ENCODE peak calls at places on chromosomes 12 and 14, in four cellular contexts. M, S, G and I are unnamed samples. For H3K36me3, the result is how much of the 10 kb centered on the place peaks cover.

GRCh38 chr14:88044782-88045446 is 40.0 kb downstream of the GPR65 start:
- DNase-seq in M (no peak), G (no peak), S (no peak), I (no peak)

GRCh38 chr12:92503029-92503931 is 199.5 kb upstream of the PLEKHG7 start:
- DNase-seq in M (no peak), S (peak), G (no peak), I (peak)

GRCh38 chr14:100566119-100566518 is 21.1 kb downstream of the BEGAIN start:
- DNase-seq in M (no peak), G (no peak), S (no peak), I (no peak)

GRCh38 chr12:56670836-56671235 is 17.2 kb downstream of the PTGES3 start:
- DNase-seq in G (peak), S (no peak), M (no peak), I (no peak)

GRCh38 chr12:27970391-27970980 is 2.0 kb downstream of the PTHLH start:
- DNase-seq in M (no peak), G (no peak), S (no peak), I (peak)

GRCh38 chr14:77338332-77338731 is 17.5 kb downstream of the GSTZ1 start:
- DNase-seq in M (no peak), S (no peak), G (no peak), I (no peak)

GRCh38 chr12:10190558-10191388 is 11.9 kb downstream of the TMEM52B start:
- DNase-seq in S (no peak), G (peak), M (peak), I (no peak)

GRCh38 chr12:56629459-56630179 is 507 bp downstream of the BAZ2A start:
- DNase-seq in M (no peak), S (peak), G (no peak), I (peak)

GRCh38 chr12:3315201-3315661 is 175.8 kb upstream of the PRMT8 start:
- DNase-seq in M (no peak), G (peak), S (peak), I (no peak)

GRCh38 chr14:29820785-29821184 is 106.9 kb downstream of the PRKD1 start:
- DNase-seq in G (no peak), M (no peak), S (no peak), I (no peak)

GRCh38 chr14:31945074-31945613 is 132.0 kb upstream of the ARHGAP5 start:
- DNase-seq in S (no peak), M (no peak), G (no peak), I (peak)

DNA sequence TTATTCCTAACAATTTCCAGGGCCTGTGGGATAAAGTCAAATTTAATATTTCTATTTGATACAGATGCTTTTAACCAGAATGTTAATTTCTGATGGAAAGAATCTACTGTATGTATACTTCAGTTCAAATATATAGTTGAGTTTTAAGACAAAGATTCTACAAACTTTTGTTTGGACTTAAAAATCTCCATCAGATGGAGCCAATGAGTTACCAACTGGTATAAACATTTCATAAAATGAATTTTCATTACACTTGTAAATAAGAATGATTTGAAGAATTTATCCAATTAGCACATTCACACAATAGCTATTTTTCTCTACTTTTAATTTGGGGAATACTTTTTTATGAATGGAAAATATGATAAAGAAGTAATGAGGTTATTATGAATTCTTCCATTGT is 425.2 kb upstream of the MIS18BP1 start:
- DNase-seq in M (no peak), S (no peak), G (no peak), I (no peak)
- TF ChIP-seq CTCF in M (no peak), S (no peak), G (no peak), I (no peak)

DNA sequence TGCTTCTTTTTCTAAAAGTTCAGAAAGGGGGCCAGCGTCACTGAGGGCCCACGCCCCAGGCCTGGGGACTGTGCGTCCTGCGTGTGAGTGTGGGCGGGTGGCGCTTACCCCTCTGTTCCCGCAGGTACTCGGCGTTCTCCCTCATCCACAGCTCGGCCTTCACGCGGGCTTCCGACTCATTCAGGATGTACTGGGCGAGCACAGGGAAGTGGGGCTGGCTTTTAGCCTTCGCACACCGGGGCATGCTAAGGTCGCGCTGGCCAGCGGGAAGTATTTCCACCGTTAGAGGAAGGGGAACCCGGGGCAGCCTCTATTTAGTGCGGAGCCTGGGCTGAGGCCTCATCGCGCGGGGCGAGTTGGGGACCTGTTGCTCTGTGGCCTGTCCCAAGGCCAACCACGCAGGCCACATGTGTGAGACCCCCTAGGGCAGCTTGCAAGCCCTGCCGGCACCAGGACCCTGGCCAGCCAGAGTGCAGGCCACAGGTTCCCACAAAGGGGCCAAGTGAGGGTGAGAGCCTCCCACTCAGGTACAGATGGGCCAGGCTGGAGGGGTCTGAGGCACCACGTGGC is 29.2 kb upstream of the BTBD6 start:
- DNase-seq in S (no peak), G (no peak), M (no peak), I (no peak)
- H3K36me3 ChIP-seq in S (under half), G (under half), M (under half), I (under half)

DNA sequence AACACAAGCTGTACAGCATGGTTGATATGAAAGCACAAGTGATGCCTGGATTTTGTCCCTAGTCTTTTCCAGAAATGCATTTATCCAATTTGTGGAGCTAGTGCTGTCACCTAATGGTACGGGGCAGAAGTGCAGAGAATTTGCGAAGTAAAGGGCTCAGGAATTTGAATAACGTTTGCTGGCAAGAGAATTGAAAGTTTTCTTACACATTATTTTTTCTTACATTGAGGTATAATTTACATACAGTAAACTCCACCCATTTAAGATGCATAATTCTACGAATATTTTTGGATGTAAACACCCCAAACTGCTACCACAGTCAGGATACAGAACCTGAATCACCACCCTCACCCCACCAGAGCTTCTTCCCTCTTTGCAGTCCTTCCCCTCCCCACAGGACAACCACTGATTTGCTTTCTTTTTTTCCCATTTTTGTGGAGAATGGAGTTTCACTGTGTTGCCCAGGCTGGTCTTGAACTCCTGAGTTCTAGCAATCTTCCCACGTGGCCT is 3.5 kb downstream of the AICDA start:
- DNase-seq in M (peak), S (no peak), G (no peak), I (no peak)
- H3K4me3 ChIP-seq in M (no peak), S (no peak), G (no peak), I (peak)

GRCh38 chr12:93777249-93777648 is 100.1 kb downstream of the CRADD start:
- DNase-seq in M (no peak), S (no peak), G (no peak), I (no peak)
- TF ChIP-seq CTCF in M (no peak), S (no peak), G (no peak), I (no peak)

GRCh38 chr14:101906645-101907044 is 57.7 kb upstream of the DYNC1H1 start:
- DNase-seq in G (no peak), M (no peak), S (no peak), I (no peak)

GRCh38 chr14:101908795-101909194 is 55.6 kb upstream of the DYNC1H1 start:
- DNase-seq in M (no peak), G (no peak), S (no peak), I (no peak)

GRCh38 chr14:101907619-101908018 is 56.8 kb upstream of the DYNC1H1 start:
- DNase-seq in M (no peak), S (no peak), G (no peak), I (no peak)

GRCh38 chr14:101912841-101913240 is 51.5 kb upstream of the DYNC1H1 start:
- DNase-seq in G (no peak), M (no peak), S (no peak), I (no peak)

DNA sequence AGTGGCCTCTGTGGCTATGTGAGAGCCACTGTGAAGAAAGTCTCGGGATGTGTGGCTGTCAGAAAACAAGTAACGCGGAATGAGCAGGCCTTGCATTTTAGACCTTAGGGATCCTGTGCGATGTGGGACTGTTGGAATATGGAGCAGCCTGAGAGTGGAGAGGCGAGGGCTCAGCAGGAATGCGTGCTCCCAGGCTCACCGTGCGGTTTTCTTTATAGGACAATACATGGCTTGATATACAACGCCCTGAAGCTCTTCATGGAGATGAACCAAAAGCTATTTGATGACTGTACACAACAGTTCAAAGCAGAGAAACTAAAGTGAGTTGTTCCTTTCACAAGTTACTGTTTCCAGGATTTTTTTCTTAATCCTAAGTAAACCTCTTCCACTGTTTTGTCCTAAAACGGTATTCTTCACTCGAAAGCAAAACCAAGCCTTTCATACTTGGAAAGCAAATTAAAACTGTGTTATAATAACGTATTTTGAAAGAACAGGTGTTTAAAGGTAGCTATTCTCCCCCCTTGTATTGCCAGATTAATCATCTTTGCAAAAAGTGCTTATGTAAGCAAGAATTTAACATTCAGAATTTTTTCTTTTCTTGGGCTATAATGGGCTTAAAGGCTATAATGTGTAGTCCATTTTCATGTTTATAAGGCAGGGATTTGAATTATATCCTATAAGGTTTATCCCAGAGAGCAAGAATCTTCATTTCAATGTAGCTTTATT is 54.8 kb upstream of the DYNC1H1 start:
- DNase-seq in M (no peak), S (no peak), G (no peak), I (no peak)
- H3K36me3 ChIP-seq in M (under half), S (under half), G (under half), I (under half)

DNA sequence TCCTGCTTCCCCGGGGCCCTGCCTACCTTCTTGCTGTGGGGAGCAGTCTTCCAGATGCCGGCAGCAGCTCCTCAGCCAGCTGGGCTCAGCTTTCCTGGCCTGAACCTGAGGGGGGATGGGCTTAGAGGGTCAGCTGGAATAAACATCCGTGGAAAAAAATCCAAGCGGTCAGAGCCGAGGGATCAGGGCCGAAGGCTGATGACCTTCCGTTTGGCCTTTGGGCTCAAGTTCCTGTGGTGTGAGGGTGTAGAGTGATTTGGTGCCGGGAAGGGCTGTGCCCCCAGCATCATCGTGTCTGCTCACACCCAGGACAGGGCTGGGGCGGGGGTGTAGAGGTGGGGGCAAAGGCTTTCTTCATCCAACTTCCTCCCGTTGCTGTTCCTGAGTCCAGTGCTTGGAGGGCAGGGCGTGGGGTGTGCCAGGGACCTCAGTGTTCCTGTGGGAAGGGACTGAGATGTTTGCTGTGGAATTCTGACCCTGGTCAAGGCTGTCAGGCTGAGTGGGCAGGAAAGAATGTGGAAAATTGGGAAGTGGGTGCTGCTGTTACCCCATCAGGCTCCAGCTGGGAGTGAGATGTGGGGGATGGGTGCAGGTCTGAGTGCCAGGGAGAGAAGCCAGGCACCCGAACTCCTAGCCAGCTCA is 2.6 kb downstream of the SMIM41 start:
- DNase-seq in G (no peak), M (no peak), S (peak), I (no peak)
- H3K4me3 ChIP-seq in G (no peak), M (no peak), S (no peak), I (no peak)